ENCODE peak calls at places on chromosomes 5 and 9, in eight cellular contexts. Y is keratinocyte, O is cardiac fibroblast, D is lower lobe of right lung, X is RWPE1, Z is H1, A is tibial nerve, L is GM20000. J is an unnamed sample.

GRCh38 chr5:6251579-6252102 is 126.7 kb downstream of the MED10 start:
- DNase-seq in Z (no peak), X (no peak), O (no peak), L (no peak), A (no peak), Y (no peak), D (no peak), J (no peak)

GRCh38 chr5:129447968-129448367 is 12.1 kb upstream of the ADAMTS19 start:
- DNase-seq in L (no peak), X (no peak), Y (no peak), Z (no peak), O (no peak), A (no peak), D (no peak), J (no peak)

GRCh38 chr5:172706796-172707195 is 64.2 kb downstream of the DUSP1 start:
- DNase-seq in O (no peak), A (no peak), L (no peak), Y (no peak), Z (no peak), D (no peak), X (no peak), J (no peak)

GRCh38 chr9:107251756-107252322 is 31.2 kb upstream of the RAD23B start:
- DNase-seq in A (peak), Y (no peak), O (peak), D (no peak), Z (no peak), L (no peak), X (no peak), J (no peak)

GRCh38 chr5:16271851-16272250 is 92.3 kb upstream of the MARCHF11 start:
- DNase-seq in Y (no peak), A (no peak), D (no peak), X (no peak), L (no peak), O (no peak), Z (no peak), J (no peak)

GRCh38 chr5:140925806-140926205 is 293 bp upstream of the PCDHAC1 start:
- DNase-seq in A (no peak), Z (no peak), L (no peak), X (no peak), O (no peak), D (no peak), Y (no peak), J (no peak)

GRCh38 chr9:104961238-104961637 is 33.3 kb upstream of the ABCA1 start:
- DNase-seq in O (peak), L (peak), Y (peak), X (peak), D (no peak), Z (peak), A (no peak), J (no peak)

GRCh38 chr5:55160493-55161209 is 680 bp downstream of the GPX8 start:
- DNase-seq in Y (no peak), X (peak), L (no peak), Z (no peak), A (peak), O (peak), D (no peak), J (no peak)

GRCh38 chr5:120678279-120678678 is 214.2 kb downstream of the PRR16 start:
- DNase-seq in Z (no peak), Y (no peak), A (no peak), D (no peak), O (peak), L (no peak), X (no peak), J (no peak)

GRCh38 chr5:159286420-159287035 is 23.4 kb downstream of the UBLCP1 start:
- DNase-seq in L (no peak), O (peak), D (no peak), A (no peak), X (no peak), Y (no peak), Z (no peak), J (no peak)

GRCh38 chr5:72268753-72269410 is 51.2 kb downstream of the MRPS27 start:
- DNase-seq in D (no peak), O (peak), A (no peak), X (peak), Y (peak), Z (peak), L (peak), J (no peak)

GRCh38 chr5:117999939-118000549 is 988.3 kb downstream of the DTWD2 start:
- DNase-seq in L (no peak), A (no peak), Z (no peak), X (no peak), O (peak), Y (no peak), D (no peak), J (no peak)

GRCh38 chr9:134373953-134374300 is 47.7 kb downstream of the RXRA start:
- DNase-seq in Z (no peak), L (no peak), Y (no peak), X (no peak), D (no peak), O (no peak), A (no peak), J (no peak)

GRCh38 chr5:15966651-15967050 is 212.9 kb downstream of the MARCHF11 start:
- DNase-seq in X (no peak), A (no peak), Z (no peak), O (no peak), D (no peak), L (no peak), Y (no peak), J (no peak)

GRCh38 chr5:9782806-9783560 is 152.8 kb upstream of the TAS2R1 start:
- DNase-seq in A (no peak), Z (no peak), Y (no peak), O (peak), L (no peak), X (no peak), D (no peak), J (no peak)

GRCh38 chr9:38154501-38155421 is 85.7 kb upstream of the SHB start:
- DNase-seq in A (no peak), D (no peak), Y (no peak), O (no peak), L (no peak), Z (no peak), X (no peak), J (no peak)

GRCh38 chr5:78610163-78610583 is 38.4 kb downstream of the LHFPL2 start:
- DNase-seq in Z (no peak), L (no peak), D (no peak), A (no peak), X (no peak), O (peak), Y (no peak), J (no peak)

GRCh38 chr9:5402217-5402616 is 35.5 kb downstream of the PLGRKT start:
- DNase-seq in Y (no peak), L (no peak), D (no peak), Z (no peak), A (no peak), O (no peak), X (no peak), J (no peak)

GRCh38 chr5:124584991-124585715 is 161.3 kb downstream of the ZNF608 start:
- DNase-seq in X (no peak), A (no peak), Z (no peak), D (no peak), L (no peak), O (no peak), Y (no peak), J (no peak)

GRCh38 chr5:35198096-35198495 is 32.2 kb downstream of the PRLR start:
- DNase-seq in X (no peak), Y (no peak), A (peak), Z (no peak), L (no peak), D (peak), O (peak), J (no peak)

GRCh38 chr9:18184034-18184800 is 289.7 kb upstream of the ADAMTSL1 start:
- DNase-seq in O (peak), D (no peak), L (no peak), Y (no peak), A (no peak), X (no peak), Z (no peak), J (no peak)

GRCh38 chr5:121974261-121974660 is 12.5 kb downstream of the SRFBP1 start:
- DNase-seq in D (no peak), X (no peak), O (peak), A (no peak), L (no peak), Y (no peak), Z (no peak), J (no peak)

GRCh38 chr9:127033059-127033458 is 89.4 kb downstream of the ANGPTL2 start:
- DNase-seq in D (no peak), Z (no peak), X (no peak), A (no peak), L (no peak), Y (no peak), O (no peak), J (no peak)

GRCh38 chr5:142408536-142409252 is 83.9 kb upstream of the SPRY4 start:
- DNase-seq in Z (no peak), Y (no peak), X (no peak), A (no peak), D (no peak), L (no peak), O (no peak), J (no peak)

DNA sequence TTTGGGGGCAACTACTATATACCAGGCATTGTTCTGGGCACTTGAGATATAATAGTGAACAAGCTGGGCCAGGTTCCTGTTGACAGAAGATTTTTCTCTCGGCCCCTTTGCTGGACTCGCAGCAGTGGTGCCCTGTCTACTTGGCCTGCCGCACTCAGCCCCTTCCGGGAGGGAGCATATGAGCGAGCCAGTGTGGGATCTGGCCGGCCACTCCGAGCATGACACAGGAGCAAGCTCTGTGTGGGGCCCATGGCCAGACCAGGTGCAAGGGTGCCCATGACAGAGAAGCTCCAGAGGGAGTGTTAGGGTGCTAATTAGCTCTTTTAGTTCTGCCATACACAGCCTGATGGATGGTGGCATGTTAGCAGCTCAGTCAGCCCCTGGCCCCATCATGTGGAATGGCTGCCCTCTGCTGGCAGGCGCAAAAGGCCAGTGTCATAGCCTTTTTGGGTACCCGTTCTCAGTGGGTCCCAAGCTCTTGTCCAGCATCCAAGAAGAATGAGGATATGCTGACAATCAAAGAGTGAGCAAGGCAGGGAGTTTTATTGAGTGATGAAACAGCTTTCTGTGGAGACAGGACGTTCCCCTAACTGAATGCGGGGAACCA is 9.3 kb upstream of the KIF4B start:
- DNase-seq in Y (no peak), X (peak), D (no peak), L (no peak), Z (no peak), A (no peak), O (peak), J (no peak)
- TF ChIP-seq CTCF in Y (peak), X (peak), D (peak), L (no peak), Z (peak), A (no peak), O (peak), J (peak)

GRCh38 chr5:177968661-177969211 is 27.3 kb downstream of the PROP1 start:
- DNase-seq in D (no peak), A (no peak), L (no peak), Z (no peak), Y (no peak), X (no peak), O (no peak), J (no peak)
- TF ChIP-seq CTCF in D (no peak), A (no peak), L (no peak), Z (no peak), Y (no peak), X (no peak), O (no peak), J (no peak)

GRCh38 chr9:131228988-131229387 is 47.3 kb downstream of the FAM78A start:
- DNase-seq in A (no peak), L (no peak), X (no peak), Y (no peak), O (peak), Z (no peak), D (no peak), J (no peak)
- TF ChIP-seq CTCF in A (no peak), L (no peak), X (no peak), Y (no peak), O (no peak), Z (no peak), D (no peak), J (no peak)

GRCh38 chr9:108869092-108869725 is 7.1 kb downstream of the ACTL7A start:
- DNase-seq in Z (no peak), X (peak), A (no peak), Y (peak), L (no peak), O (peak), D (no peak), J (no peak)
- TF ChIP-seq CTCF in Z (no peak), X (no peak), A (no peak), Y (no peak), L (no peak), O (no peak), D (no peak), J (no peak)

DNA sequence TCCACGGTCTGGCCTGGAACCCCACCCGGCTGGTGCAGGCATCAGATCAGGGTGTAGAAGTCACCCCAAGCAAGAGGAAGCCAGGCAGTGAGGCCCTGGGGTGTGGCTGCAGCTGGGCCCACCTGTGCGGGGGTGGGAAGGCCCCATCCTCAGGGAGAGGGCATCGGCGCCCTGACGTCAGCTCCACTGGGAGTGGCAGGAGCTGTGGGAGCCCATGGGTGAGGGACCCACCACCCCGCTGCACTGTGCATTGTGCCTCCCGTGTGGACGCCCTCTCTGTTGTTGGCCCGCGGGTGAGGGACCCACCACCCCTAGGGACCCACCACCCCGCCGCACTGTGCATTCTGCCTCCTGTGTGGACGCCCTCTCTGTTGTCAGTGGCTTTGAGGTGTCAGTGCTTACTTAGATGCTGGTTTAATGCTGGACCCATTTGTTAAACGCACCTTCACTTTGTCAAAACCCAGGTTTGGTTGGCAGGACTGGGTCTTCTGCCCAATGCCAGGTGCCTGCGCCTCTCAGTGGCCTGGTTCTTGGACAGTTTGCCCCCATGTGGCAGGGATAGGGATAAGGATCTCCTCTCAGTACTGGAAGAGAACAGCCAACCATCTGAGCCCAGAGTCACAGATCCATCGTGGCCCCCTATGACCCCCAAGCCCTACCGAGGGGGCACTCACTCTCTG is 6.9 kb upstream of the EXOC3 start:
- DNase-seq in Z (no peak), O (peak), L (no peak), A (no peak), X (peak), D (peak), Y (no peak), J (no peak)
- TF ChIP-seq CTCF in Z (peak), O (peak), L (no peak), A (no peak), X (peak), D (no peak), Y (peak), J (peak)

DNA sequence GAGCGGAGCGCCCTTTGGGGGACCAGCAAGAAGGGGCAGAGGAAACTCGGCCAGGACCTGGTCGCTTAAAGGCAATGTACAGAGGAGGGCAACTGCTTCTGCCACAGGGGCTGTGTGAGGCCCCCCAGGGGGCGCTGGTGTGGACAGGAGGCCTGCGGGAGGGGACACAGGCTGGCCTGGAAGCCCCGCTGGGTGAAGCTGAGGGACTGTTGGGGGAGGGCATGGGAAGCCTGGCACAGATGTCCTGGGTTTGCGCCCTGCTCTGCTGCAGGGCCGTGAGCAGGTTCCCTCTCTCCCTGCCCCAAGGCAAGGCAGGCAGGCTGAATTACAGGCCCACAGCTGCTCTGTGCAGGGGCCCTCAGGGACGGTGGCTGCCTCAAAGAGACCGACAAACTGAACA is 5.4 kb downstream of the MED22 start:
- DNase-seq in Y (no peak), X (no peak), L (no peak), A (no peak), D (peak), Z (no peak), O (no peak), J (no peak)
- TF ChIP-seq CTCF in Y (no peak), X (no peak), L (no peak), A (no peak), D (no peak), Z (peak), O (peak), J (no peak)